ENCODE peak calls at places on chromosomes 2 and 18, in six cellular contexts. Z is neuronal stem cell, G is mesenchymal stem cell, R is H9, H is trophoblast cell, C is IMR-90. E is an unnamed sample.

GRCh38 chr2:177239934-177240600 is 24.5 kb downstream of the NFE2L2 start:
- DNase-seq in Z (no peak), G (peak; percentile 75), R (no peak), H (peak; percentile 37), C (peak; percentile 49), E (no peak)

GRCh38 chr18:51229328-51229727 is 31.8 kb upstream of the MEX3C start:
- DNase-seq in Z (no peak), G (no peak), R (no peak), H (peak; percentile 60), C (no peak), E (no peak)

GRCh38 chr2:108925735-108926134 is 63.3 kb downstream of the EDAR start:
- DNase-seq in Z (no peak), G (no peak), R (no peak), H (no peak), C (no peak), E (no peak)

GRCh38 chr2:4464607-4465006 is 761.2 kb downstream of the DCDC2C start:
- DNase-seq in Z (no peak), G (no peak), R (no peak), H (no peak), C (no peak), E (no peak)

GRCh38 chr2:237665713-237666143 is 38.3 kb downstream of the LRRFIP1 start:
- DNase-seq in Z (peak; percentile 40), G (no peak), R (peak; percentile 68), H (no peak), C (no peak), E (no peak)

GRCh38 chr2:155733091-155733870 is 599.2 kb downstream of the NR4A2 start:
- DNase-seq in Z (no peak), G (no peak), R (no peak), H (no peak), C (no peak), E (no peak)

GRCh38 chr18:58290059-58290747 is 246.2 kb downstream of the NEDD4L start:
- DNase-seq in Z (no peak), G (peak; percentile 74), R (no peak), H (no peak), C (peak; percentile 80), E (no peak)

GRCh38 chr2:215145611-215146010 is 7.2 kb upstream of the ABCA12 start:
- DNase-seq in Z (no peak), G (no peak), R (no peak), H (no peak), C (no peak), E (no peak)

GRCh38 chr2:239411549-239412319 is 10.9 kb upstream of the HDAC4 start:
- DNase-seq in Z (no peak), G (no peak), R (no peak), H (no peak), C (no peak), E (no peak)

GRCh38 chr2:233676046-233676445 is 4.3 kb downstream of the UGT1A9 start:
- DNase-seq in Z (no peak), G (no peak), R (no peak), H (no peak), C (no peak), E (no peak)

GRCh38 chr2:160388464-160389263 is 104.9 kb downstream of the RBMS1 start:
- DNase-seq in Z (no peak), G (no peak), R (no peak), H (no peak), C (no peak), E (no peak)

GRCh38 chr2:184339966-184340365 is 258.4 kb upstream of the ZNF804A start:
- DNase-seq in Z (no peak), G (no peak), R (no peak), H (no peak), C (no peak), E (no peak)

GRCh38 chr18:44698518-44698917 is 17.8 kb downstream of the SETBP1 start:
- DNase-seq in Z (no peak), G (no peak), R (no peak), H (no peak), C (no peak), E (no peak)

GRCh38 chr2:67516358-67516757 is 119.2 kb downstream of the ETAA1 start:
- DNase-seq in Z (no peak), G (no peak), R (no peak), H (no peak), C (no peak), E (no peak)

GRCh38 chr2:208025814-208026184 is 472 bp upstream of the PLEKHM3 start:
- DNase-seq in Z (no peak), G (no peak), R (peak; percentile 37), H (no peak), C (no peak), E (no peak)

GRCh38 chr18:22525883-22526282 is 108.2 kb upstream of the CTAGE1 start:
- DNase-seq in Z (no peak), G (no peak), R (no peak), H (no peak), C (no peak), E (no peak)

GRCh38 chr2:201890447-201890846 is 84.1 kb downstream of the CDK15 start:
- DNase-seq in Z (no peak), G (peak; percentile 50), R (no peak), H (no peak), C (peak; percentile 62), E (no peak)

GRCh38 chr18:24534737-24535136 is 74.3 kb downstream of the HRH4 start:
- DNase-seq in Z (no peak), G (no peak), R (no peak), H (no peak), C (no peak), E (no peak)

GRCh38 chr2:205675861-205676516 is 6.3 kb upstream of the NRP2 start:
- DNase-seq in Z (peak; percentile 59), G (peak; percentile 79), R (no peak), H (peak; percentile 65), C (peak; percentile 85), E (no peak)

GRCh38 chr2:144924827-144925226 is 404.9 kb upstream of the ZEB2 start:
- DNase-seq in Z (no peak), G (no peak), R (no peak), H (no peak), C (no peak), E (no peak)

GRCh38 chr2:199458806-199459285 is 1.1 kb upstream of the SATB2 start:
- DNase-seq in Z (peak; percentile 54), G (no peak), R (no peak), H (peak; percentile 45), C (peak; percentile 35), E (no peak)

DNA sequence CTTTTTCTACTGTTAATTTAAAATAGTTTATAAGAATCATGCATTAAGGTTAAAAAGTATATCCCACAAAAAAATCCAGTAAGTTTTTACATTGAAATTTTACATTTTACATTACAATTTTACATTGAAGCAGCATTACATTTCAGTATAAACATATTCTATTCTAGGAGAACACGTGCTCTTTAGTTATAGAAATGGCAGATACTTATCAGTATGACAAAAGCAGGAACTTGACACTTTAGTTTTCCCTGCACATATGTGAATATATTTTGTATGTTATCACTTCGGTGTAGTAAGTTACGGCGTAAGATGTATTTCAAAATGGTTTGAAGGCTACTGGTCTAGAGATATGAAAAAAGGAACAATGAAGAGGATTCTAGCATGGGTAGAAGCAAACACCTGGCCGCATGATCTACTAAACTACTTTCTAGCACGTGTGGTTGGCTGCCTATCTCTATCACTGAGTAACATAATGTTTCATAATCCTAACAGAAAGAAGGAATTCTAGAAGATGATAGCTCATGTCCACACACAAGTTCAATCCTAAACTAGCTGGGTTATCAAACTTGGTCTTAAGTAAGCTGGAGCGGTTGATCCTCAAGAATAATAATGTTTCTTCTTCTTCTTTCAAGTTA is 5.4 kb downstream of the IMMT start:
- DNase-seq in Z (no peak), G (no peak), R (no peak), H (no peak), C (no peak), E (no peak)
- H3K14ac ChIP-seq in Z (no peak overlapping the region), G (no peak overlapping the region), R (no peak overlapping the region), H (no peak overlapping the region), C (no peak overlapping the region), E (no peak overlapping the region)

DNA sequence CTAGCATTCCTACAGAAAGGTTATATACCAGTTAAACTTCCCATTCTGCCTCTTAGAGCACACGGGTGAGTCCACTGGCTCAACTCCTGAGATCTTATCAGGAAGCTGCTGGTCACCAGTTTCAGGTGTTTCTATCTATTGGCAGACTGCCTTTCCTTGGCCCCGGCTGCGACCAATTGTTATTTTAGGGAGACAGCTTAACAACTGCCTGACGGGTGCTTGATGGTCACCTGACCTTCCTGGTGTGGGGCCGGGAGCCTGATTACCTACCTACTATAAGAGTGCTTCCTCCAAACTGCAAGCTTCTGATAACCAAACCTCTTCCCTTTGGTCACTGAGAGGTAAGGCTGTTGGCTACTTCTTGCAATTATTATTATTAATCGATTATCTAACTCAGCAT is 122.1 kb upstream of the XIRP2 start:
- DNase-seq in Z (no peak), G (no peak), R (peak; percentile 38), H (no peak), C (no peak), E (no peak)
- H3K14ac ChIP-seq in Z (no peak overlapping the region), G (no peak overlapping the region), R (no peak overlapping the region), H (no peak overlapping the region), C (no peak overlapping the region), E (no peak overlapping the region)

GRCh38 chr2:101638817-101639605 is 58.5 kb upstream of the MAP4K4 start:
- DNase-seq in Z (no peak), G (no peak), R (no peak), H (peak; percentile 26), C (no peak), E (no peak)
- H3K14ac ChIP-seq in Z (peak overlapping the region; percentile 32), G (peak overlapping the region; percentile 22), R (no peak overlapping the region), H (no peak overlapping the region), C (no peak overlapping the region), E (no peak overlapping the region)

GRCh38 chr2:121595012-121595891 is 54.0 kb downstream of the CLASP1 start:
- DNase-seq in Z (no peak), G (no peak), R (no peak), H (no peak), C (no peak), E (no peak)

GRCh38 chr2:121599963-121600651 is 49.2 kb downstream of the CLASP1 start:
- DNase-seq in Z (no peak), G (peak; percentile 46), R (no peak), H (no peak), C (peak; percentile 28), E (no peak)

GRCh38 chr2:121596221-121597080 is 52.8 kb downstream of the CLASP1 start:
- DNase-seq in Z (no peak), G (peak; percentile 75), R (no peak), H (peak; percentile 23), C (peak; percentile 57), E (no peak)

GRCh38 chr2:121603185-121603584 is 46.1 kb downstream of the CLASP1 start:
- DNase-seq in Z (no peak), G (no peak), R (no peak), H (no peak), C (no peak), E (no peak)

DNA sequence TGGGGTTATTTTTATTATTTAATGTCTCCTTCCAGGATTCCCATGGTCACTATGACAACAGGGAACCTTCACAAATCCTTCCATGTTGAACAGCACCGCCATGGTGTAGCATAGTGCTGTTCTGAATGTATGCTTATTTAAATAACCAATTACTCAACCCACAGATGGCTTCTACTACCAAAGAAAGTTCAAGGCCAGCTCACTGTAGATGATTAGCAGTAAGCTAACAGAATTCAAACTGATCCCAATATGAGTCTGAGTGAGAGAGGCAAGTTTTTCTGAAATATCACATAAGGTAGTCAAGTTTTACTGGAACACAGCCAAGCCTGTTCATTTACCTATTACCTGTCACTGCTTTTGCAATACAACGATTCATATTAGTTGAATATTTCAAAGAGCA is 51.2 kb downstream of the CLASP1 start:
- DNase-seq in Z (no peak), G (no peak), R (no peak), H (no peak), C (no peak), E (no peak)
- H3K14ac ChIP-seq in Z (no peak overlapping the region), G (no peak overlapping the region), R (no peak overlapping the region), H (no peak overlapping the region), C (no peak overlapping the region), E (no peak overlapping the region)

E was measured in H1.